ENCODE peak calls at places on chromosomes 16 and 17, in ten cellular contexts. One of them, this sample, is unnamed.

GRCh38 chr17:73340093-73340596 is 28.3 kb upstream of the CDC42EP4 start:
- DNase-seq in upper lobe of right lung: no peak
- DNase-seq in IMR-90: peak; percentile 95
- DNase-seq in breast epithelium: peak; percentile 52
- DNase-seq in heart right ventricle: no peak
- DNase-seq in OCI-LY7: no peak
- DNase-seq in left ventricle myocardium inferior: no peak
- DNase-seq in right lobe of liver: no peak
- DNase-seq in brain microvascular endothelial cell: peak; percentile 90
- DNase-seq in PC-3: peak; percentile 96
- DNase-seq in this sample: peak; percentile 84

GRCh38 chr17:6789146-6789545 is 13.1 kb downstream of the FBXO39 start:
- DNase-seq in right lobe of liver: no peak
- DNase-seq in IMR-90: no peak
- DNase-seq in left ventricle myocardium inferior: no peak
- DNase-seq in heart right ventricle: no peak
- DNase-seq in OCI-LY7: no peak
- DNase-seq in breast epithelium: no peak
- DNase-seq in upper lobe of right lung: no peak
- DNase-seq in PC-3: no peak
- DNase-seq in brain microvascular endothelial cell: no peak
- DNase-seq in this sample: no peak

GRCh38 chr16:87064731-87065720 is 252.2 kb downstream of the C16orf95 start:
- DNase-seq in right lobe of liver: no peak
- DNase-seq in brain microvascular endothelial cell: no peak
- DNase-seq in upper lobe of right lung: no peak
- DNase-seq in IMR-90: no peak
- DNase-seq in OCI-LY7: peak; percentile 83
- DNase-seq in PC-3: no peak
- DNase-seq in heart right ventricle: no peak
- DNase-seq in breast epithelium: no peak
- DNase-seq in left ventricle myocardium inferior: no peak
- DNase-seq in this sample: no peak

GRCh38 chr16:81526935-81527334 is 82.3 kb downstream of the CMIP start:
- DNase-seq in brain microvascular endothelial cell: peak; percentile 50
- DNase-seq in left ventricle myocardium inferior: peak; percentile 58
- DNase-seq in right lobe of liver: peak; percentile 42
- DNase-seq in PC-3: no peak
- DNase-seq in OCI-LY7: no peak
- DNase-seq in IMR-90: peak; percentile 27
- DNase-seq in heart right ventricle: peak; percentile 66
- DNase-seq in upper lobe of right lung: no peak
- DNase-seq in breast epithelium: peak; percentile 88
- DNase-seq in this sample: peak; percentile 76

GRCh38 chr16:84507011-84507982 is 2.8 kb upstream of the MEAK7 start:
- DNase-seq in left ventricle myocardium inferior: no peak
- DNase-seq in heart right ventricle: no peak
- DNase-seq in right lobe of liver: peak; percentile 56
- DNase-seq in OCI-LY7: peak; percentile 89
- DNase-seq in upper lobe of right lung: peak; percentile 62
- DNase-seq in breast epithelium: no peak
- DNase-seq in IMR-90: no peak
- DNase-seq in brain microvascular endothelial cell: no peak
- DNase-seq in PC-3: no peak
- DNase-seq in this sample: peak; percentile 7

GRCh38 chr16:85017151-85017550 is 5.8 kb upstream of the ZDHHC7 start:
- DNase-seq in IMR-90: peak; percentile 39
- DNase-seq in breast epithelium: no peak
- DNase-seq in right lobe of liver: no peak
- DNase-seq in heart right ventricle: no peak
- DNase-seq in PC-3: peak; percentile 22
- DNase-seq in brain microvascular endothelial cell: peak; percentile 50
- DNase-seq in OCI-LY7: no peak
- DNase-seq in upper lobe of right lung: no peak
- DNase-seq in left ventricle myocardium inferior: no peak
- DNase-seq in this sample: peak; percentile 64

GRCh38 chr17:39104657-39105056 is 46.8 kb downstream of the PLXDC1 start:
- DNase-seq in PC-3: no peak
- DNase-seq in upper lobe of right lung: no peak
- DNase-seq in heart right ventricle: no peak
- DNase-seq in OCI-LY7: no peak
- DNase-seq in right lobe of liver: no peak
- DNase-seq in breast epithelium: no peak
- DNase-seq in brain microvascular endothelial cell: no peak
- DNase-seq in IMR-90: no peak
- DNase-seq in left ventricle myocardium inferior: no peak
- DNase-seq in this sample: no peak

GRCh38 chr16:56774009-56774408 is 44.1 kb downstream of the NUP93 start:
- DNase-seq in heart right ventricle: no peak
- DNase-seq in upper lobe of right lung: no peak
- DNase-seq in right lobe of liver: no peak
- DNase-seq in brain microvascular endothelial cell: no peak
- DNase-seq in PC-3: no peak
- DNase-seq in breast epithelium: no peak
- DNase-seq in left ventricle myocardium inferior: no peak
- DNase-seq in OCI-LY7: no peak
- DNase-seq in IMR-90: no peak
- DNase-seq in this sample: no peak

GRCh38 chr17:75683467-75684041 is 16.4 kb downstream of the SAP30BP start:
- DNase-seq in upper lobe of right lung: no peak
- DNase-seq in IMR-90: peak; percentile 80
- DNase-seq in PC-3: peak; percentile 97
- DNase-seq in brain microvascular endothelial cell: peak; percentile 75
- DNase-seq in left ventricle myocardium inferior: no peak
- DNase-seq in OCI-LY7: no peak
- DNase-seq in heart right ventricle: no peak
- DNase-seq in breast epithelium: no peak
- DNase-seq in right lobe of liver: no peak
- DNase-seq in this sample: no peak

GRCh38 chr17:323181-323580 is 29.4 kb downstream of the RPH3AL start:
- DNase-seq in heart right ventricle: no peak
- DNase-seq in breast epithelium: no peak
- DNase-seq in PC-3: no peak
- DNase-seq in upper lobe of right lung: peak; percentile 44
- DNase-seq in IMR-90: no peak
- DNase-seq in OCI-LY7: no peak
- DNase-seq in brain microvascular endothelial cell: no peak
- DNase-seq in left ventricle myocardium inferior: no peak
- DNase-seq in right lobe of liver: peak; percentile 13
- DNase-seq in this sample: no peak

GRCh38 chr16:2702438-2702825 is 17.6 kb downstream of the PRSS27 start:
- DNase-seq in breast epithelium: no peak
- DNase-seq in PC-3: no peak
- DNase-seq in right lobe of liver: no peak
- DNase-seq in heart right ventricle: peak; percentile 7
- DNase-seq in brain microvascular endothelial cell: no peak
- DNase-seq in IMR-90: no peak
- DNase-seq in OCI-LY7: no peak
- DNase-seq in left ventricle myocardium inferior: no peak
- DNase-seq in upper lobe of right lung: no peak
- DNase-seq in this sample: no peak

GRCh38 chr16:30700491-30700890 is 1.5 kb downstream of the SRCAP start:
- DNase-seq in IMR-90: peak; percentile 18
- DNase-seq in right lobe of liver: no peak
- DNase-seq in brain microvascular endothelial cell: peak; percentile 63
- DNase-seq in PC-3: no peak
- DNase-seq in heart right ventricle: peak; percentile 47
- DNase-seq in left ventricle myocardium inferior: peak; percentile 53
- DNase-seq in breast epithelium: no peak
- DNase-seq in upper lobe of right lung: no peak
- DNase-seq in OCI-LY7: no peak
- DNase-seq in this sample: no peak

DNA sequence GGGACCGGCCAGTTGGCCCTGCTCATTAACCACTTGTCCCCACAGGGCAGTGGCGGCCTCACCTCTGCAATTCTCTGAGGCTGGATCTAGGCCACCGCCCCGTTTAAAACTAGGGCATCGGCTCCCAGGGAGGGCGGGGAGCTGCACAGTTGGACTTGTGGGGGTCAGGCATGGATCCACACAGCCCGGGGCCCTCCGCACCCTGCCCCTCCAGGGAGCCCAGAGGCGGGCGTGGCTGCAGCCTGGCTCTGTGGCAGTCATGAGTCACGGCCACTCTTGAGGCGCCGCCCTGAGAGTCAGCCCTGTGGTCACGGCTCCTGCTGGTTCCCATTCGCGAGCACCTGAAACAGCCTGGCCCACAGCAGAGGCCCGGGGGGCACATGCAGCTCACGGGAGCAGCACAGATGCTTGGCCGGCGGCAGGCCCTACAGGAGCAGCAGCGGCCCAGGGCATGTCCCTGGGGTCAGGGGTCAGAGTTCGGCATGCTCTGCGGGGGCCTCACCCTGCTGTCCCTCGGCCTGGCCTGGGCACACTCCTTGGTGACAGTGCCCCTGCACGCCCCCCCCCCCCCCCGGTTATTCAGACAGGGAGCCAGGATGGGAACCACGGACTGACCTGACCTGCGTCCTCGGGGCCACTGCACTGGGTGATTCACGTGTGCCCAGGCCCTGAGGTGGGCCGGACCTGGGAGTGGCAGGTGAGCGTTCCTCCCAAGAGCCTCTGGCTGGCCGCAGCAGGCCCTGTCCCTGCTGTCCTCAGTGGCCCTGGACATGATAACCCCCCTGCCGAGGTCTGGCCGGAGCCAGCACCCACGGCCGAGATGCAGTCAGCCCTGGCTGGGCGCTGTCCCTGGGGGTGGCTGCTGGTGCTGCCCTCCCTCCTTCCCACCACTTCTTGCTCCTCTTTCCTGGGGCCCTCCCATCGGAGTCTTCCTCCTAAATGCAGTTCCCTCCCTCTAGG is 8.2 kb downstream of the CAPN15 start:
- DNase-seq in IMR-90: peak; percentile 52
- DNase-seq in right lobe of liver: no peak
- DNase-seq in PC-3: peak; percentile 84
- DNase-seq in heart right ventricle: no peak
- DNase-seq in upper lobe of right lung: no peak
- DNase-seq in brain microvascular endothelial cell: peak; percentile 69
- DNase-seq in left ventricle myocardium inferior: no peak
- DNase-seq in OCI-LY7: no peak
- DNase-seq in breast epithelium: no peak
- DNase-seq in this sample: peak; percentile 42
- H3K27ac ChIP-seq in IMR-90: no peak overlapping the region
- H3K27ac ChIP-seq in right lobe of liver: no peak overlapping the region
- H3K27ac ChIP-seq in PC-3: peak overlapping the region; percentile 50
- H3K27ac ChIP-seq in heart right ventricle: no peak overlapping the region
- H3K27ac ChIP-seq in upper lobe of right lung: no peak overlapping the region
- H3K27ac ChIP-seq in brain microvascular endothelial cell: peak overlapping the region; percentile 24
- H3K27ac ChIP-seq in left ventricle myocardium inferior: no peak overlapping the region
- H3K27ac ChIP-seq in OCI-LY7: no peak overlapping the region
- H3K27ac ChIP-seq in breast epithelium: no peak overlapping the region
- H3K27ac ChIP-seq in this sample: no peak overlapping the region

GRCh38 chr16:18059577-18059976 is 277.0 kb downstream of the NPIPA8 start:
- DNase-seq in upper lobe of right lung: no peak
- DNase-seq in right lobe of liver: no peak
- DNase-seq in heart right ventricle: no peak
- DNase-seq in left ventricle myocardium inferior: no peak
- DNase-seq in PC-3: no peak
- DNase-seq in IMR-90: no peak
- DNase-seq in OCI-LY7: no peak
- DNase-seq in brain microvascular endothelial cell: no peak
- DNase-seq in breast epithelium: no peak
- DNase-seq in this sample: no peak
- H3K27ac ChIP-seq in upper lobe of right lung: no peak overlapping the region
- H3K27ac ChIP-seq in right lobe of liver: no peak overlapping the region
- H3K27ac ChIP-seq in heart right ventricle: no peak overlapping the region
- H3K27ac ChIP-seq in left ventricle myocardium inferior: no peak overlapping the region
- H3K27ac ChIP-seq in PC-3: no peak overlapping the region
- H3K27ac ChIP-seq in IMR-90: no peak overlapping the region
- H3K27ac ChIP-seq in OCI-LY7: no peak overlapping the region
- H3K27ac ChIP-seq in brain microvascular endothelial cell: no peak overlapping the region
- H3K27ac ChIP-seq in breast epithelium: no peak overlapping the region
- H3K27ac ChIP-seq in this sample: no peak overlapping the region

GRCh38 chr16:11563493-11564040 is 23.2 kb downstream of the LITAF start:
- DNase-seq in IMR-90: no peak
- DNase-seq in breast epithelium: no peak
- DNase-seq in left ventricle myocardium inferior: no peak
- DNase-seq in upper lobe of right lung: no peak
- DNase-seq in brain microvascular endothelial cell: no peak
- DNase-seq in heart right ventricle: no peak
- DNase-seq in OCI-LY7: no peak
- DNase-seq in right lobe of liver: no peak
- DNase-seq in PC-3: no peak
- DNase-seq in this sample: no peak
- H3K27ac ChIP-seq in IMR-90: no peak overlapping the region
- H3K27ac ChIP-seq in breast epithelium: peak overlapping the region; percentile 8
- H3K27ac ChIP-seq in left ventricle myocardium inferior: peak overlapping the region; percentile 12
- H3K27ac ChIP-seq in upper lobe of right lung: no peak overlapping the region
- H3K27ac ChIP-seq in brain microvascular endothelial cell: no peak overlapping the region
- H3K27ac ChIP-seq in heart right ventricle: no peak overlapping the region
- H3K27ac ChIP-seq in OCI-LY7: no peak overlapping the region
- H3K27ac ChIP-seq in right lobe of liver: peak overlapping the region; percentile 61
- H3K27ac ChIP-seq in PC-3: no peak overlapping the region
- H3K27ac ChIP-seq in this sample: peak overlapping the region; percentile 35

GRCh38 chr17:67379251-67379630 is 2.2 kb downstream of the PITPNC1 start:
- DNase-seq in heart right ventricle: no peak
- DNase-seq in right lobe of liver: no peak
- DNase-seq in brain microvascular endothelial cell: no peak
- DNase-seq in left ventricle myocardium inferior: no peak
- DNase-seq in breast epithelium: no peak
- DNase-seq in OCI-LY7: no peak
- DNase-seq in PC-3: no peak
- DNase-seq in IMR-90: no peak
- DNase-seq in upper lobe of right lung: no peak
- DNase-seq in this sample: no peak
- H3K27ac ChIP-seq in heart right ventricle: peak overlapping the region; percentile 93
- H3K27ac ChIP-seq in right lobe of liver: peak overlapping the region; percentile 92
- H3K27ac ChIP-seq in brain microvascular endothelial cell: peak overlapping the region; percentile 30
- H3K27ac ChIP-seq in left ventricle myocardium inferior: peak overlapping the region; percentile 96
- H3K27ac ChIP-seq in breast epithelium: peak overlapping the region; percentile 92
- H3K27ac ChIP-seq in OCI-LY7: no peak overlapping the region
- H3K27ac ChIP-seq in PC-3: peak overlapping the region; percentile 74
- H3K27ac ChIP-seq in IMR-90: peak overlapping the region; percentile 73
- H3K27ac ChIP-seq in upper lobe of right lung: peak overlapping the region; percentile 65
- H3K27ac ChIP-seq in this sample: peak overlapping the region; percentile 90